ENCODE peak calls at places on chromosomes 5 and 9, in six cellular contexts. U, C, M, E, H and B are unnamed samples.
A peak's percentile ranks its signal among the peaks of the same experiment; 100 is the strongest.

GRCh38 chr5:35129276-35129675 is 81.5 kb upstream of the AGXT2 start:
- DNase-seq in U (no peak), C (no peak), M (no peak), E (no peak), H (no peak), B (no peak)

GRCh38 chr9:14654932-14655331 is 38.3 kb downstream of the ZDHHC21 start:
- DNase-seq in U (no peak), C (no peak), M (no peak), E (no peak), H (no peak), B (no peak)

GRCh38 chr5:464843-465590 is 22.0 kb downstream of the EXOC3 start:
- DNase-seq in U (no peak), C (no peak), M (no peak), E (no peak), H (no peak), B (no peak)

GRCh38 chr5:124121198-124121597 is 609.2 kb downstream of the CSNK1G3 start:
- DNase-seq in U (no peak), C (no peak), M (no peak), E (no peak), H (no peak), B (no peak)

GRCh38 chr5:53368516-53368915 is 111.9 kb upstream of the FST start:
- DNase-seq in U (no peak), C (no peak), M (no peak), E (no peak), H (no peak), B (no peak)

GRCh38 chr5:34001231-34001935 is 6.5 kb downstream of the AMACR start:
- DNase-seq in U (no peak), C (no peak), M (no peak), E (peak; percentile 39), H (no peak), B (no peak)

GRCh38 chr5:125550237-125550636 is 803.8 kb upstream of the ZNF608 start:
- DNase-seq in U (no peak), C (no peak), M (no peak), E (no peak), H (no peak), B (no peak)

GRCh38 chr9:113879318-113879717 is 3.2 kb downstream of the ZNF618 start:
- DNase-seq in U (no peak), C (no peak), M (no peak), E (no peak), H (peak; percentile 31), B (no peak)

GRCh38 chr9:114492991-114493390 is 12.3 kb downstream of the WHRN start:
- DNase-seq in U (no peak), C (no peak), M (no peak), E (no peak), H (no peak), B (no peak)

GRCh38 chr5:110590187-110590586 is 136.3 kb downstream of the TMEM232 start:
- DNase-seq in U (peak; percentile 2), C (no peak), M (no peak), E (peak; percentile 14), H (no peak), B (no peak)

GRCh38 chr9:71741841-71742648 is 26.3 kb downstream of the CEMIP2 start:
- DNase-seq in U (no peak), C (no peak), M (no peak), E (peak; percentile 94), H (peak; percentile 19), B (no peak)

GRCh38 chr9:128370367-128370751 is 815 bp upstream of the URM1 start:
- DNase-seq in U (no peak), C (no peak), M (no peak), E (no peak), H (no peak), B (no peak)

GRCh38 chr5:131316026-131316425 is 52.2 kb downstream of the CDC42SE2 start:
- DNase-seq in U (no peak), C (no peak), M (no peak), E (no peak), H (no peak), B (no peak)

GRCh38 chr5:131322926-131323325 is 59.1 kb downstream of the CDC42SE2 start:
- DNase-seq in U (no peak), C (no peak), M (no peak), E (no peak), H (no peak), B (no peak)

GRCh38 chr5:131316822-131317221 is 53.0 kb downstream of the CDC42SE2 start:
- DNase-seq in U (no peak), C (no peak), M (no peak), E (no peak), H (no peak), B (no peak)

GRCh38 chr5:131321066-131321465 is 57.2 kb downstream of the CDC42SE2 start:
- DNase-seq in U (no peak), C (no peak), M (no peak), E (no peak), H (no peak), B (no peak)

DNA sequence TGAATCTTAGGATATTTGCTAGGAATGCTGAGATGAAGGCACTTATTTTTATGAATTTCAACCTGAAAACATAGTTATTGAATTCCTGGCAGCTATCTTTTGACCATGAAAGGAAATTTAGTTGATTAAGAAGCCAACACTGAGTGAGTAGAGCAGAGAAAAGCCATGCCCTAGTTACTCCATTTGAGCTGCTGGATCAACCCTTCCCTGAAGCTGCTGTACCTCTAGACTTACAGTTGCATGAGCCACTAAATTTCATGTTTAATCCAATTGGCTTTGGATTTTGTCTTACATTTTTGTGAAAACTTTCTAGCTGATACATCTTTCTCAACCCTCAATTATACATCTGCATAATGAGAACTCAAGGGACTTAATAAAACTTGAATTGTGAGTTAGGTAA is 54.6 kb downstream of the CDC42SE2 start:
- DNase-seq in U (no peak), C (no peak), M (no peak), E (no peak), H (no peak), B (no peak)
- H3K4me3 ChIP-seq in U (no peak overlapping the region), C (no peak overlapping the region), M (no peak overlapping the region), E (no peak overlapping the region), H (no peak overlapping the region), B (no peak overlapping the region)

DNA sequence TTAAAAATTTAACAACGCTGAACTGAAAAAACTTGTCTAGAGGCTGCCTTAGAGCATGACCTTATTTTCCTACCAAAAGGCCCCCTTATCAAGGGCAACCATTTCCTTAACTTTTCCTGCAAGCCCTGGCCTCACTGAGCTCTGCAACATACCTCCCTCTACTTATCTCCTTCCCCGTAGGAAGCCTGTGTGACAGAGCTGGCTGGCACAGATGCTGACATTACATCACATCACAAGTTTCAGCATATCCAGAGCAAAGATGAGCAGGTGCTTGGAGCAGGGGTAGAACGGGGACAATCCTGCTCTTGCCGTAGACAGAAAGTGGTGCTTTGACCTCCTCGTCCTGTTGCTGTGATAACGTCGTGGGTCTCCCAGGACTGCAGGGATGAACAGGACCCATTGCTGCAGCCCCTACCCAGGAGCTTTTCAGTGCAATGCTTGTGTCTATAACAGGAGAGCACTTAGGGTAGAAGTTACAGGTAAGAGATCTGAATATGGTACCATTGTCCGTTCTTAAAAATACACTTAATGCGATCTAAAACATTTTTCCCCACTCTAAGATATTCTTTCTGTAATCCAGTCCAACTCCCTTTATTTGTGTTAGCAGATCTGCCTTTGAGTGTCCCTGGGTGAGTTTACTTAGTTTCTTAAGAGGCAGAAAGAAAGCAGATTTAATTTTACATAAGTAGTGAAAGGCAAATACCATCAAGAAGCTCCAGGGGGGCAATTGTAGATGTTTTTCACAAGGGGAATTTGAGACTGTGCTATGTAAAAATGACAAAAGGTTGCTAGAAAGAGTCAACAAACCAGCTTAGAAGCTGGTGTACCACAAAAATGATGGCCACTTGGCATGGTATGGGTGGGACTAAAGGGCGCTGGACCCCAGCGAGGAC is 101.9 kb upstream of the EFNA5 start:
- DNase-seq in U (no peak), C (no peak), M (no peak), E (no peak), H (no peak), B (peak; percentile 3)
- TF ChIP-seq ZNF274 in U (no peak), C (no peak), M (no peak), E (no peak), H (no peak), B (no peak)

GRCh38 chr9:35814841-35815543 is at the start of gene HINT2:
- DNase-seq in U (peak; percentile 98), C (peak; percentile 95), M (peak; percentile 96), E (peak; percentile 99), H (peak; percentile 91), B (peak; percentile 97)

GRCh38 chr9:35812025-35812602 is at the start of gene SPAG8:
- DNase-seq in U (peak; percentile 38), C (peak; percentile 90), M (peak; percentile 91), E (peak; percentile 93), H (peak; percentile 76), B (peak; percentile 95)

GRCh38 chr9:35811364-35812024 is 568 bp downstream of the SPAG8 start:
- DNase-seq in U (no peak), C (no peak), M (no peak), E (no peak), H (no peak), B (no peak)

GRCh38 chr9:35814106-35814840 is 569 bp downstream of the HINT2 start:
- DNase-seq in U (no peak), C (no peak), M (no peak), E (peak; percentile 84), H (no peak), B (peak; percentile 81)

DNA sequence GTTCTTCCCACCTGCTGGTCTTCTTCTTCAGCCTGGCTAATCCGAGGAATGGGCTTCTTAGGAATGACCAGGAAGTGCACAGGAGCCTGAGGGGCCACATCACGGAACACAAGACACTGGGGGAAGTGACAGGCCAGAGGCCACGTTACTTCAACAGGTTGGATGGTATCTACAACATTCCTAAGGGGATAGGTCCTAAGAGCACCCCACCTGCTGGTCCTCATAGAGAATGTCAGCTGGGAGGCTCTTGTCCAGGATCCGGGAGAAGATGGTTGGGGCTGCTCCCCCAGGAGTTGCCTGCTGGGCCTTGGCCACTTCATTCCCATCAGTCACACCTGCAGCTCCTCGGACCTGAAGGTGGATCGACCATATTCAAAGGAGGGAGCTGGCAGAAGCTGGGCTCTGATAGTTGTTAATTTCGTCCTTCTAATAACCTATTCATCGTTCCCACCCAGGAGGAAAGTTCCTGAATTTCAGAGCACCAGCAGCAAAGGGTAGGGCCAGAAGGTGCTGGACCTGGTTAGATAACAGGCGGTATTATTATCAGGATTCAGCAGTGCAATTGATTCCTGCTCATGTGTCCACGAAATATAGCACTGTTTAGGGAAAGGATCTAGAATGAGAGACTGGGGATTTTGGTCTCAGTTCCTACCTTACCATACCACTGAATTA is 1.3 kb downstream of the HINT2 start:
- DNase-seq in U (peak; percentile 42), C (no peak), M (no peak), E (peak; percentile 73), H (peak; percentile 44), B (no peak)
- H3K4me3 ChIP-seq in U (peak overlapping the region; percentile 86), C (no peak overlapping the region), M (peak overlapping the region; percentile 72), E (peak overlapping the region; percentile 68), H (peak overlapping the region; percentile 66), B (no peak overlapping the region)

DNA sequence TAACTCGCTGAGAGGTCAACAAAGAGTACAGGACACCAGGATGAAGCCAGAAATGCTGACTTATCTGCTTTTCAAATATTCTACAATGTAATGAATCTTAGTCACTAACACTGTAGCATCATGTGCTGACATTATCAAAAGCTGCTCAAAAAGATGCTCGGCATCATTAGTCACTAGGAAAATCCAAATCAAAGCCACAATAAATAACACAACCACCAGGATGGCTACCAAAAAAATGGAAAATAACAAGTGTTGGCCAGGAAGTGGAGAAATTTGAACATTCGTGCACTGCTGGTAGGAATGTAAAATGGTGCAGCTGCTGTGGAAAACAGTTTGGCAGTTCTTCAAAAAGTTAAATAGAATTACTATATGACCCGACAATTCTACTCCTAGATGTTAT is 269.1 kb downstream of the GLIS3 start:
- DNase-seq in U (no peak), C (no peak), M (no peak), E (peak; percentile 15), H (no peak), B (no peak)
- TF ChIP-seq ZNF274 in U (no peak), C (no peak), M (no peak), E (no peak), H (no peak), B (no peak)

GRCh38 chr5:39207628-39208027 is 11.7 kb downstream of the FYB1 start:
- DNase-seq in U (no peak), C (no peak), M (no peak), E (no peak), H (no peak), B (no peak)
- H3K4me3 ChIP-seq in U (no peak overlapping the region), C (no peak overlapping the region), M (no peak overlapping the region), E (no peak overlapping the region), H (no peak overlapping the region), B (no peak overlapping the region)